ENCODE peak calls at places on chromosomes 1 and 21, in five cellular contexts. S is right lobe of liver, O is hepatocyte, N is colonic mucosa, A is endothelial cell. M is an unnamed sample.

GRCh38 chr1:218164111-218164929 is 120.8 kb upstream of the RRP15 start:
- DNase-seq in S (no peak), O (peak), N (peak), A (peak), M (peak)

GRCh38 chr21:40640427-40640826 is 206.5 kb downstream of the DSCAM start:
- DNase-seq in S (no peak), O (no peak), N (no peak), A (no peak), M (no peak)

GRCh38 chr1:183739640-183740385 is 65.1 kb upstream of the RGL1 start:
- DNase-seq in S (no peak), O (peak), N (no peak), A (no peak), M (no peak)

GRCh38 chr1:247421074-247421473 is 5.1 kb downstream of the NLRP3 start:
- DNase-seq in S (no peak), O (no peak), N (no peak), A (no peak), M (no peak)

GRCh38 chr1:58249371-58249728 is 297.2 kb downstream of the OMA1 start:
- DNase-seq in S (no peak), O (no peak), N (no peak), A (no peak), M (no peak)

GRCh38 chr1:158969855-158970254 is 38.5 kb downstream of the PYHIN1 start:
- DNase-seq in S (no peak), O (no peak), N (no peak), A (no peak), M (no peak)

GRCh38 chr1:153506831-153507413 is 28.9 kb downstream of the S100A6 start:
- DNase-seq in S (peak), O (peak), N (peak), A (no peak), M (no peak)

GRCh38 chr1:22122273-22123070 is 20.4 kb downstream of the WNT4 start:
- DNase-seq in S (no peak), O (no peak), N (no peak), A (no peak), M (peak)

GRCh38 chr1:197838836-197839235 is 63.6 kb upstream of the DENND1B start:
- DNase-seq in S (no peak), O (no peak), N (no peak), A (no peak), M (no peak)

GRCh38 chr21:39657091-39657689 is 44.5 kb downstream of the B3GALT5 start:
- DNase-seq in S (no peak), O (no peak), N (peak), A (no peak), M (no peak)

M was measured in neural crest cell.